ENCODE peak calls at places on chromosomes 2 and 18, in eight cellular contexts. R is EH; S is right lobe of liver; T is AG10803; U is OCI-LY7; X is stimulated activated CD8-positive, alpha-beta memory T cell treated with anti-CD3 and anti-CD28 coated beads, Interleukin-7, amount 100 ng/mL, for 24 hours; V is AG09319; L is Kasumi-1. C is an unnamed sample.

GRCh38 chr18:41326311-41326710 is 628.7 kb upstream of the PIK3C3 start:
- DNase-seq in L (no peak), V (no peak), T (peak; percentile 47), S (no peak), X (no peak), U (no peak), R (no peak), C (no peak)

GRCh38 chr2:20291106-20291564 is 59.5 kb downstream of the PUM2 start:
- DNase-seq in U (peak; percentile 46), R (peak; percentile 88), L (peak; percentile 81), T (peak; percentile 83), S (no peak), V (peak; percentile 41), X (no peak), C (peak; percentile 76)

GRCh38 chr2:127479219-127479825 is 47.0 kb downstream of the IWS1 start:
- DNase-seq in R (peak; percentile 68), L (peak; percentile 66), V (peak; percentile 28), T (peak; percentile 68), S (no peak), U (peak; percentile 71), X (no peak), C (peak; percentile 60)

GRCh38 chr18:23422751-23423418 is 30.2 kb upstream of the RIOK3 start:
- DNase-seq in L (no peak), S (peak; percentile 54), R (peak; percentile 82), X (no peak), U (peak; percentile 87), T (peak; percentile 85), V (no peak), C (no peak)

GRCh38 chr18:62957885-62958472 is 242.6 kb downstream of the PHLPP1 start:
- DNase-seq in U (peak; percentile 32), T (peak; percentile 46), S (no peak), R (peak; percentile 55), L (peak; percentile 29), V (no peak), X (no peak), C (peak; percentile 73)

GRCh38 chr18:67131498-67131897 is 385.0 kb downstream of the DSEL start:
- DNase-seq in V (no peak), S (no peak), L (no peak), R (no peak), U (no peak), X (no peak), T (no peak), C (no peak)

GRCh38 chr2:30926606-30927005 is 119.4 kb upstream of the CAPN13 start:
- DNase-seq in V (no peak), L (no peak), T (no peak), R (no peak), X (no peak), U (no peak), S (no peak), C (no peak)

GRCh38 chr18:6279308-6279707 is 135.4 kb downstream of the L3MBTL4 start:
- DNase-seq in U (no peak), V (no peak), S (no peak), L (no peak), R (no peak), T (no peak), X (no peak), C (no peak)

GRCh38 chr2:27370816-27371620 is 602 bp downstream of the SNX17 start:
- DNase-seq in V (no peak), X (no peak), U (peak; percentile 74), S (peak; percentile 58), T (peak; percentile 58), R (peak; percentile 57), L (peak; percentile 92), C (peak; percentile 46)

GRCh38 chr2:112085382-112085730 is 30.3 kb downstream of the TMEM87B start:
- DNase-seq in X (no peak), R (no peak), T (no peak), S (no peak), U (no peak), V (no peak), L (no peak), C (no peak)

GRCh38 chr2:134301099-134301970 is 47.5 kb downstream of the MGAT5 start:
- DNase-seq in X (no peak), R (peak; percentile 63), U (no peak), S (no peak), T (peak; percentile 20), L (no peak), V (no peak), C (no peak)

GRCh38 chr2:157480182-157480961 is 36.5 kb upstream of the CYTIP start:
- DNase-seq in V (peak; percentile 31), X (no peak), T (peak; percentile 81), L (no peak), U (no peak), S (peak; percentile 94), R (peak; percentile 47), C (no peak)

GRCh38 chr2:240447934-240448333 is 12.5 kb downstream of the GPC1 start:
- DNase-seq in V (no peak), R (no peak), T (no peak), S (no peak), X (no peak), U (no peak), L (no peak), C (no peak)

GRCh38 chr2:9255416-9255815 is 48.8 kb downstream of the ASAP2 start:
- DNase-seq in V (no peak), T (no peak), U (no peak), R (no peak), X (no peak), S (no peak), L (no peak), C (no peak)

GRCh38 chr18:48902023-48902855 is 48.5 kb downstream of the SMAD7 start:
- DNase-seq in V (peak; percentile 77), R (peak; percentile 87), T (peak; percentile 90), L (peak; percentile 69), S (peak; percentile 72), X (no peak), U (no peak), C (no peak)

GRCh38 chr2:159285929-159286708 is at the start of gene WDSUB1:
- DNase-seq in R (peak; percentile 79), U (no peak), T (peak; percentile 56), S (peak; percentile 75), L (peak; percentile 45), X (no peak), V (no peak), C (peak; percentile 35)

GRCh38 chr18:58196881-58197872 is 153.2 kb downstream of the NEDD4L start:
- DNase-seq in V (no peak), R (no peak), L (no peak), T (no peak), U (no peak), X (no peak), S (no peak), C (no peak)

GRCh38 chr2:106816974-106817373 is 69.0 kb downstream of the ST6GAL2 start:
- DNase-seq in L (no peak), S (peak; percentile 74), T (no peak), R (no peak), U (no peak), V (no peak), X (no peak), C (no peak)

GRCh38 chr2:168254158-168254935 is 7.0 kb upstream of the STK39 start:
- DNase-seq in R (peak; percentile 80), L (no peak), V (no peak), U (no peak), S (no peak), T (peak; percentile 26), X (no peak), C (no peak)

GRCh38 chr18:13240060-13240725 is 21.6 kb downstream of the LDLRAD4 start:
- DNase-seq in T (no peak), S (peak; percentile 28), R (no peak), X (no peak), V (no peak), L (no peak), U (no peak), C (no peak)

GRCh38 chr18:48589797-48590519 is 51.1 kb downstream of the CTIF start:
- DNase-seq in V (no peak), R (peak; percentile 55), X (no peak), S (peak; percentile 94), U (no peak), L (no peak), T (peak; percentile 20), C (no peak)

GRCh38 chr2:190554357-190555006 is 20.0 kb upstream of the NEMP2 start:
- DNase-seq in S (no peak), X (no peak), T (no peak), R (no peak), V (no peak), L (no peak), U (no peak), C (no peak)

GRCh38 chr2:241051578-241052487 is 50.3 kb downstream of the MTERF4 start:
- DNase-seq in X (no peak), R (no peak), T (no peak), L (no peak), V (no peak), S (no peak), U (no peak), C (no peak)

GRCh38 chr2:169739351-169739750 is 5.7 kb downstream of the KLHL23 start:
- DNase-seq in X (no peak), T (no peak), R (no peak), V (no peak), U (no peak), S (no peak), L (no peak), C (no peak)

GRCh38 chr18:63119647-63120046 is 199.9 kb downstream of the BCL2 start:
- DNase-seq in U (no peak), T (peak; percentile 34), V (no peak), R (peak; percentile 31), L (peak; percentile 58), S (peak; percentile 59), X (no peak), C (no peak)

GRCh38 chr2:167929461-167929860 is 317.9 kb downstream of the STK39 start:
- DNase-seq in U (no peak), R (no peak), V (no peak), L (no peak), T (no peak), S (no peak), X (no peak), C (no peak)

GRCh38 chr2:48395658-48396057 is 134.3 kb upstream of the STON1 start:
- DNase-seq in R (no peak), V (no peak), T (no peak), U (peak; percentile 4), X (no peak), S (no peak), L (peak; percentile 36), C (no peak)

GRCh38 chr2:94872088-94872618 is 923 bp downstream of the TEKT4 start:
- DNase-seq in S (no peak), R (no peak), V (no peak), X (no peak), T (no peak), U (no peak), L (no peak), C (no peak)

GRCh38 chr18:43719264-43719795 is 442.0 kb upstream of the SYT4 start:
- DNase-seq in X (no peak), S (no peak), T (no peak), L (no peak), R (peak; percentile 0), V (no peak), U (no peak), C (no peak)

GRCh38 chr2:131590366-131590765 is 62.7 kb downstream of the CCDC74A start:
- DNase-seq in L (no peak), V (no peak), X (no peak), S (no peak), T (no peak), U (no peak), R (no peak), C (no peak)

GRCh38 chr2:71620851-71621251 is 167.5 kb downstream of the DYSF start:
- DNase-seq in S (peak; percentile 28), T (no peak), R (no peak), L (no peak), U (no peak), X (no peak), V (no peak), C (no peak)